ENCODE peak calls at places on chromosomes 2 and 18, in six cellular contexts. K is hepatocyte, Y is PC-3, A is cardiac muscle cell, W is epithelial cell of esophagus, T is thoracic aorta. R is an unnamed sample.

GRCh38 chr2:88729061-88729745 is 37.7 kb downstream of the RPIA start:
- DNase-seq in K (no peak), Y (peak; percentile 20), A (peak; percentile 32), W (peak; percentile 15), T (no peak), R (no peak)

GRCh38 chr18:10060469-10060782 is 146.6 kb downstream of the VAPA start:
- DNase-seq in K (no peak), Y (no peak), A (no peak), W (no peak), T (no peak), R (no peak)

GRCh38 chr2:9793156-9793917 is 49.9 kb upstream of the TAF1B start:
- DNase-seq in K (no peak), Y (no peak), A (no peak), W (no peak), T (no peak), R (no peak)

GRCh38 chr18:64253900-64254299 is 105.0 kb upstream of the LINC00305 start:
- DNase-seq in K (no peak), Y (no peak), A (no peak), W (no peak), T (no peak), R (no peak)

GRCh38 chr2:5176764-5177163 is 515.4 kb upstream of the SOX11 start:
- DNase-seq in K (no peak), Y (peak; percentile 53), A (no peak), W (peak; percentile 38), T (no peak), R (no peak)

GRCh38 chr2:95270541-95271081 is 3.6 kb upstream of the PROM2 start:
- DNase-seq in K (no peak), Y (no peak), A (no peak), W (no peak), T (no peak), R (peak; percentile 71)

GRCh38 chr2:6896930-6897759 is 19.6 kb downstream of the RSAD2 start:
- DNase-seq in K (peak; percentile 53), Y (peak; percentile 72), A (peak; percentile 65), W (peak; percentile 7), T (no peak), R (no peak)

GRCh38 chr18:23824704-23825103 is 135.5 kb downstream of the LAMA3 start:
- DNase-seq in K (peak; percentile 28), Y (no peak), A (peak; percentile 32), W (peak; percentile 83), T (no peak), R (no peak)

GRCh38 chr2:216904554-216904953 is 44.7 kb upstream of the TNP1 start:
- DNase-seq in K (no peak), Y (no peak), A (no peak), W (no peak), T (no peak), R (no peak)

GRCh38 chr2:85243101-85244072 is 84.4 kb downstream of the TGOLN2 start:
- DNase-seq in K (no peak), Y (peak; percentile 27), A (peak; percentile 46), W (no peak), T (no peak), R (no peak)

GRCh38 chr18:25230658-25231326 is 121.2 kb downstream of the ZNF521 start:
- DNase-seq in K (peak; percentile 39), Y (peak; percentile 72), A (peak; percentile 93), W (peak; percentile 45), T (peak; percentile 46), R (peak; percentile 45)

GRCh38 chr18:67476585-67476984 is 39.9 kb downstream of the DSEL start:
- DNase-seq in K (no peak), Y (no peak), A (no peak), W (no peak), T (no peak), R (no peak)

GRCh38 chr18:78979058-78979680 is 449 bp upstream of the SALL3 start:
- DNase-seq in K (no peak), Y (no peak), A (peak; percentile 43), W (no peak), T (no peak), R (peak; percentile 92)

GRCh38 chr18:78979682-78980278 is at the start of gene SALL3:
- DNase-seq in K (no peak), Y (no peak), A (peak; percentile 16), W (no peak), T (no peak), R (peak; percentile 91)

GRCh38 chr18:78980777-78981651 is 1.4 kb downstream of the SALL3 start:
- DNase-seq in K (no peak), Y (no peak), A (peak; percentile 17), W (no peak), T (no peak), R (peak; percentile 86)

GRCh38 chr18:78981652-78981955 is 2.0 kb downstream of the SALL3 start:
- DNase-seq in K (no peak), Y (no peak), A (no peak), W (no peak), T (no peak), R (peak; percentile 88)

GRCh38 chr18:78980279-78980771 is 707 bp downstream of the SALL3 start:
- DNase-seq in K (no peak), Y (no peak), A (peak; percentile 9), W (no peak), T (no peak), R (peak; percentile 86)
- H3K4me3 ChIP-seq in K (no peak overlapping the region), Y (no peak overlapping the region), A (peak overlapping the region; percentile 51), W (no peak overlapping the region), T (peak overlapping the region; percentile 41), R (no peak overlapping the region)

GRCh38 chr2:48344441-48344756 is 185.6 kb upstream of the STON1 start:
- DNase-seq in K (no peak), Y (no peak), A (no peak), W (no peak), T (no peak), R (no peak)
- H3K4me3 ChIP-seq in K (no peak overlapping the region), Y (peak overlapping the region; percentile 55), A (no peak overlapping the region), W (no peak overlapping the region), T (peak overlapping the region; percentile 59), R (peak overlapping the region; percentile 53)

GRCh38 chr2:120344214-120344990 is 1.5 kb upstream of the INHBB start:
- DNase-seq in K (peak; percentile 70), Y (peak; percentile 89), A (peak; percentile 34), W (no peak), T (no peak), R (peak; percentile 93)
- H3K4me3 ChIP-seq in K (peak overlapping the region; percentile 52), Y (peak overlapping the region; percentile 66), A (peak overlapping the region; percentile 27), W (peak overlapping the region; percentile 8), T (peak overlapping the region; percentile 67), R (peak overlapping the region; percentile 63)

DNA sequence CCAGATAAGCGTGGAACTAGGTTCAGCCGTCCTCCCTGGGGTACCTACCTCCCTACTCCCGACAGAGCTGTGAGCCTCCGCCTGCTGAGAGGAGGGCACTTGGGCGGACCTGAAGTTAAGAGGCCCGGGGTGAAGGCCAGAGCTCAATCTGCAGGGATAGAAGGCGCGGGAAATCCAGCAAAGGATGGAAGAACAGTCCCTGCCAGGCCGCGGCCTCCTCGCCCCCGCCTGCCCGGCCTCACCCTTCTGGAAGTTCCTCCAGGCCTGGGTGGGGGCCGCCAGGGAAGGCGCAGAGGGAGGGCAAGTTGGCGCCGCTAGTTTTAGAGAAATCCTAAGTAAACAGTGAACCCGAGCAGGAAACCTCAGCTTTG is 13.0 kb downstream of the EN1 start:
- DNase-seq in K (no peak), Y (no peak), A (no peak), W (no peak), T (no peak), R (no peak)
- H3K4me3 ChIP-seq in K (no peak overlapping the region), Y (no peak overlapping the region), A (no peak overlapping the region), W (no peak overlapping the region), T (no peak overlapping the region), R (no peak overlapping the region)

GRCh38 chr2:219041252-219041651 is at the start of gene CFAP65:
- DNase-seq in K (peak; percentile 53), Y (peak; percentile 52), A (peak; percentile 74), W (peak; percentile 68), T (no peak), R (peak; percentile 69)
- H3K4me3 ChIP-seq in K (peak within 1 kb of the TSS; percentile 13), Y (peak within 1 kb of the TSS; percentile 72), A (peak within 1 kb of the TSS; percentile 37), W (peak within 1 kb of the TSS; percentile 49), T (peak within 1 kb of the TSS; percentile 39), R (peak within 1 kb of the TSS; percentile 70)

GRCh38 chr2:204234879-204235278 is 298.3 kb downstream of the ICOS start:
- DNase-seq in K (no peak), Y (no peak), A (peak; percentile 36), W (no peak), T (no peak), R (no peak)

GRCh38 chr2:204240961-204241360 is 304.3 kb upstream of the PARD3B start:
- DNase-seq in K (no peak), Y (no peak), A (no peak), W (no peak), T (no peak), R (no peak)

GRCh38 chr2:204234248-204234647 is 297.7 kb downstream of the ICOS start:
- DNase-seq in K (no peak), Y (no peak), A (no peak), W (no peak), T (no peak), R (no peak)

GRCh38 chr2:204239756-204240155 is 303.2 kb downstream of the ICOS start:
- DNase-seq in K (no peak), Y (no peak), A (no peak), W (no peak), T (no peak), R (no peak)
- H3K4me3 ChIP-seq in K (no peak overlapping the region), Y (no peak overlapping the region), A (no peak overlapping the region), W (no peak overlapping the region), T (no peak overlapping the region), R (no peak overlapping the region)

GRCh38 chr2:37604716-37605115 is 66.7 kb downstream of the CDC42EP3 start:
- DNase-seq in K (no peak), Y (peak; percentile 60), A (peak; percentile 38), W (peak; percentile 42), T (no peak), R (no peak)
- H3K4me3 ChIP-seq in K (no peak overlapping the region), Y (no peak overlapping the region), A (no peak overlapping the region), W (no peak overlapping the region), T (no peak overlapping the region), R (no peak overlapping the region)

DNA sequence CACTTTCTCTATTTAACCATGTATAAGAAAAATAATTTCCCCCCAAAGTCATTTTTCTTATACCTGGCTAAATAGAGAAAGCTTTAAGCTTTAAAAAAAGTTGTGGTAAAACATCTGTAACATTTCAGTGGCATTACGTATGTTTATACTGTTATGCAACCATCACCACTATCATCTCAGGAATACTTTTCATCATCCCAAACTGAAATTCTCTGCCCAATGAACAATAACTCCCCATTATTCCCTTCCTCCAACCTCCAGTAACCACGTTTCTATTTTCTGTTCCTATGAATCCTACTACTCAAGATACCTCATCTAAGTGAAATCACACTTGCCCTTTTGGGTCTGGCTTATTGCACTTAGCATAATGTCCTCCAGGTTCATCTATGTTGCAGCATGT is 1.7 kb upstream of the SLC3A1 start:
- DNase-seq in K (no peak), Y (no peak), A (peak; percentile 57), W (no peak), T (no peak), R (no peak)
- H3K4me3 ChIP-seq in K (no peak overlapping the region), Y (no peak overlapping the region), A (no peak overlapping the region), W (no peak overlapping the region), T (no peak overlapping the region), R (no peak overlapping the region)